ENCODE peak calls at places on chromosomes 6 and 20, in seven cellular contexts. N, T, Q, K, B, V and O are unnamed samples. For H3K79me2, the result is how much of the 10 kb centered on the place peaks cover.

GRCh38 chr6:119856136-119856535 is 506.6 kb upstream of the MAN1A1 start:
- DNase-seq in N (no peak), T (peak), Q (no peak), K (peak), B (no peak), V (peak), O (peak)

GRCh38 chr6:89008299-89008698 is 44.9 kb upstream of the RNGTT start:
- DNase-seq in N (no peak), T (no peak), Q (no peak), K (no peak), B (no peak), V (no peak), O (no peak)

GRCh38 chr6:119676971-119677370 is 327.4 kb upstream of the MAN1A1 start:
- DNase-seq in N (no peak), T (no peak), Q (no peak), K (no peak), B (no peak), V (peak), O (peak)

GRCh38 chr6:38907264-38907663 is 141.3 kb upstream of the GLP1R start:
- DNase-seq in N (no peak), T (no peak), Q (no peak), K (no peak), B (no peak), V (no peak), O (no peak)

GRCh38 chr6:154292855-154293519 is 63.6 kb downstream of the IPCEF1 start:
- DNase-seq in N (peak), T (peak), Q (no peak), K (no peak), B (peak), V (peak), O (peak)

GRCh38 chr20:39057143-39057542 is 95.0 kb downstream of the DHX35 start:
- DNase-seq in N (no peak), T (no peak), Q (no peak), K (no peak), B (no peak), V (no peak), O (no peak)

GRCh38 chr20:25019381-25020155 is 27.0 kb upstream of the APMAP start:
- DNase-seq in N (no peak), T (no peak), Q (no peak), K (no peak), B (no peak), V (no peak), O (no peak)

GRCh38 chr6:56663344-56663743 is 20.7 kb upstream of the DST start:
- DNase-seq in N (peak), T (peak), Q (no peak), K (no peak), B (no peak), V (peak), O (peak)

GRCh38 chr6:46719099-46719498 is 16.1 kb downstream of the PLA2G7 start:
- DNase-seq in N (peak), T (peak), Q (no peak), K (no peak), B (no peak), V (peak), O (peak)

GRCh38 chr20:15613530-15613929 is 959.7 kb downstream of the KIF16B start:
- DNase-seq in N (peak), T (no peak), Q (no peak), K (no peak), B (no peak), V (no peak), O (peak)

GRCh38 chr6:42406296-42407280 is 45.1 kb downstream of the TRERF1 start:
- DNase-seq in N (no peak), T (no peak), Q (peak), K (no peak), B (peak), V (peak), O (peak)

GRCh38 chr6:104218132-104218531 is 641.6 kb downstream of the HACE1 start:
- DNase-seq in N (no peak), T (peak), Q (no peak), K (no peak), B (no peak), V (peak), O (no peak)

GRCh38 chr6:94289131-94289530 is 869.8 kb upstream of the EPHA7 start:
- DNase-seq in N (no peak), T (no peak), Q (peak), K (no peak), B (no peak), V (no peak), O (no peak)

GRCh38 chr6:83198486-83199172 is 5.5 kb downstream of the RWDD2A start:
- DNase-seq in N (no peak), T (no peak), Q (no peak), K (no peak), B (peak), V (peak), O (no peak)

GRCh38 chr6:83192871-83193746 is at the start of the genes PGM3 and RWDD2A:
- DNase-seq in N (peak), T (peak), Q (peak), K (peak), B (peak), V (peak), O (peak)

GRCh38 chr6:83192456-83192855 is 609 bp downstream of the PGM3 start:
- DNase-seq in N (no peak), T (peak), Q (no peak), K (no peak), B (no peak), V (peak), O (peak)

GRCh38 chr6:83190596-83190995 is 2.5 kb downstream of the PGM3 start:
- DNase-seq in N (peak), T (no peak), Q (no peak), K (no peak), B (no peak), V (no peak), O (peak)

DNA sequence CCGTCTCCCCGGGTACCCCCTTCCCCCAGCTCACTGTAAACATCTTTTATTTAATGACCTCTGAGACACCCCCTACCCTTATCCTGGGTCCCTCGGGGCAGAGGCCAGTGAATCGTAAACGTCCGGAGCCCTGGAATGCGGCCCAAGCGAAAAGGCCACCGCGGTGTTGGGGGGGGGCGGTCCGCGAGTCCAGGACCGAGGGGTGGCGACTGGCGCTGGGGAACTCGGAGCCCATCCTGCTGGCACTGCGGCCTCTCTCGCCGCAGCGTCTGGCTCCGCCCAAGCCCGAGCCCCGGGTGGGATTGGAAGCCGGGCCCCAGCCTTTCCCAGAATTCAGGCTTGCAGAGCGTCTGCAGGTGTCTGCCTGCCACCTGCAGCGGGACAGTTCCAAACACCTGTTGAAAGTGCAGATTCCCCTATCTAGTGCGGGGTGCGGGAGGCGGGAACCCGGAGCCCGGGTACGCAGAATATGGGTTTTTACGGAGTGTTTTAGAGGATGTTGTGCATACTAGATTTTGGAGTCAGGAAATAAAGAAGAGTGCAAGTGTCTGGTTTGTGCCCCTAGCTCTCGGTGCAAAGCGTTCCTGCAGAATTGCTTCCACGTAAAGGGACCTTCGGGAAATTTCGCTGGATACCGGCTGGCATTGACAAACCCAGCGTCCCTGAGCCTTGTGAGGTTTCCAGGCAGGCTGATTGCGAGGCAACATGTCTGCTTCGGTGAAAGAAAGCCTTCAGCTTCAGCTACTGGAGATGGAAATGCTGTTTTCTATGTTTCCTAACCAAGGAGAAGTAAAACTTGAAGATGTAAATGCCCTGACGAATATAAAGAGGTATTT is 808 bp downstream of the RWDD2A start:
- DNase-seq in N (peak), T (peak), Q (peak), K (peak), B (peak), V (peak), O (peak)
- H3K79me2 ChIP-seq in N (under half), T (under half), Q (half or more), K (under half), B (under half), V (under half), O (under half)

DNA sequence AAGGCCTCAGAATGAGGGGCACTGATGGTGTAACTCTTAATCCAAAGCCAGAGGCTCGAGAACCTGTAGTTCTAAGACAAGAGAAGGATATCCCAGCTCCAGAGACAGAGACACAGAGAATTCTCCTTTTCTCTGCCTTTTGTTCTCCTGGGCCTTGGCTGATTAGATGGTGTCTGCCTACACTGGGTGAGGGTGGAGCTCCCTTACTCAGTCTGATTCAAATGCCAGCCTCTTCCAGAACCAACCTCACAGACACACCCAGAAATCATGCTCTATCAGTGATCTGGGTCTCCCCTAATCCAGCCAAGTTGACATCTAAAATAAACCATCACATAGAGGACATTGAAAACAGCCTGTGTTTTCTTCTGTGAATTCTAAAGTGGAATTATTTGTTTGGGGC is 68.0 kb upstream of the SMIM28 start:
- DNase-seq in N (no peak), T (no peak), Q (no peak), K (no peak), B (no peak), V (no peak), O (no peak)
- H3K4me3 ChIP-seq in N (no peak), T (no peak), Q (no peak), K (no peak), B (no peak), V (no peak), O (no peak)

GRCh38 chr6:27726620-27727023 is 185.6 kb downstream of the OR2B2 start:
- DNase-seq in N (no peak), T (peak), Q (no peak), K (no peak), B (no peak), V (peak), O (no peak)

GRCh38 chr6:27720607-27721580 is 191.3 kb downstream of the OR2B2 start:
- DNase-seq in N (peak), T (peak), Q (peak), K (no peak), B (peak), V (peak), O (peak)
- TF ChIP-seq CTCF in N (no peak), T (no peak), Q (no peak), K (no peak), B (no peak), V (no peak), O (no peak)

GRCh38 chr20:44274303-44275017 is 27.4 kb downstream of the GDAP1L1 start:
- DNase-seq in N (no peak), T (no peak), Q (no peak), K (no peak), B (no peak), V (no peak), O (no peak)

GRCh38 chr20:44280387-44280786 is 30.6 kb downstream of the FITM2 start:
- DNase-seq in N (no peak), T (no peak), Q (no peak), K (no peak), B (no peak), V (no peak), O (no peak)

GRCh38 chr20:44284032-44284431 is 27.0 kb downstream of the FITM2 start:
- DNase-seq in N (no peak), T (no peak), Q (no peak), K (no peak), B (no peak), V (no peak), O (peak)

GRCh38 chr20:44282148-44282547 is 28.9 kb downstream of the FITM2 start:
- DNase-seq in N (no peak), T (no peak), Q (no peak), K (no peak), B (no peak), V (no peak), O (no peak)

GRCh38 chr20:44279228-44279627 is 31.8 kb downstream of the FITM2 start:
- DNase-seq in N (no peak), T (peak), Q (no peak), K (no peak), B (no peak), V (peak), O (peak)
- H3K79me2 ChIP-seq in N (under half), T (under half), Q (under half), K (under half), B (under half), V (under half), O (under half)

GRCh38 chr6:73699656-73700055 is 3.7 kb downstream of the CD109 start:
- DNase-seq in N (no peak), T (no peak), Q (no peak), K (no peak), B (peak), V (no peak), O (no peak)

GRCh38 chr6:73700060-73700459 is 4.1 kb downstream of the CD109 start:
- DNase-seq in N (no peak), T (peak), Q (no peak), K (no peak), B (no peak), V (no peak), O (no peak)

GRCh38 chr6:73694711-73695411 is 1.1 kb upstream of the CD109 start:
- DNase-seq in N (no peak), T (peak), Q (no peak), K (no peak), B (peak), V (peak), O (peak)

GRCh38 chr6:73696990-73697651 is 1.1 kb downstream of the CD109 start:
- DNase-seq in N (no peak), T (peak), Q (no peak), K (no peak), B (peak), V (peak), O (no peak)

GRCh38 chr6:73695619-73696421 is at the start of gene CD109:
- DNase-seq in N (peak), T (peak), Q (peak), K (no peak), B (peak), V (peak), O (peak)
- H3K4me3 ChIP-seq in N (peak), T (peak), Q (peak), K (no peak), B (peak), V (peak), O (peak)